ENCODE peak calls at places on chromosomes 5 and 9, in nine cellular contexts. Y is kidney epithelial cell, B is keratinocyte, W is OCI-LY7, Q is foreskin fibroblast, R is Peyer's patch, J is heart left ventricle, E is body of pancreas, F is HCT116. I is an unnamed sample.

GRCh38 chr5:38434981-38435710 is 121.3 kb downstream of the LIFR start:
- DNase-seq in F (no peak), Q (peak; percentile 49), E (no peak), R (no peak), Y (no peak), J (no peak), W (no peak), B (no peak), I (no peak)

GRCh38 chr9:124769451-124770358 is 1.4 kb downstream of the NR6A1 start:
- DNase-seq in E (peak; percentile 43), R (peak; percentile 81), Y (no peak), F (peak; percentile 85), Q (no peak), W (peak; percentile 47), J (no peak), B (no peak), I (no peak)

GRCh38 chr5:133425183-133425582 is 187.2 kb downstream of the FSTL4 start:
- DNase-seq in Q (no peak), Y (no peak), B (no peak), E (no peak), J (no peak), F (no peak), W (no peak), R (no peak), I (no peak)

GRCh38 chr5:5416733-5417132 is 5.7 kb upstream of the ICE1 start:
- DNase-seq in R (no peak), J (no peak), W (no peak), B (no peak), Y (no peak), F (no peak), Q (no peak), E (no peak), I (no peak)

GRCh38 chr9:83707518-83707767 is 315 bp downstream of the UBQLN1 start:
- DNase-seq in W (no peak), J (no peak), E (no peak), R (no peak), Y (peak; percentile 29), B (no peak), F (no peak), Q (no peak), I (peak; percentile 75)

GRCh38 chr9:81687521-81688261 is 1.7 kb downstream of the TLE1 start:
- DNase-seq in Y (no peak), J (peak; percentile 67), R (peak; percentile 82), B (no peak), E (peak; percentile 57), F (no peak), Q (no peak), W (no peak), I (no peak)

GRCh38 chr9:37066139-37066725 is 32.2 kb upstream of the PAX5 start:
- DNase-seq in R (no peak), J (no peak), W (peak; percentile 95), B (no peak), Q (no peak), F (no peak), Y (no peak), E (no peak), I (no peak)

GRCh38 chr9:74642376-74642775 is 145.2 kb downstream of the RORB start:
- DNase-seq in Q (no peak), B (no peak), R (no peak), F (no peak), W (no peak), J (no peak), E (no peak), Y (no peak), I (no peak)

GRCh38 chr5:137433539-137433938 is 65.6 kb downstream of the SPOCK1 start:
- DNase-seq in W (no peak), E (no peak), J (no peak), Q (no peak), B (no peak), R (no peak), F (no peak), Y (no peak), I (no peak)

GRCh38 chr5:67561145-67561932 is 364.7 kb upstream of the CD180 start:
- DNase-seq in Q (no peak), F (no peak), J (no peak), B (no peak), Y (no peak), E (no peak), R (no peak), W (no peak), I (no peak)

DNA sequence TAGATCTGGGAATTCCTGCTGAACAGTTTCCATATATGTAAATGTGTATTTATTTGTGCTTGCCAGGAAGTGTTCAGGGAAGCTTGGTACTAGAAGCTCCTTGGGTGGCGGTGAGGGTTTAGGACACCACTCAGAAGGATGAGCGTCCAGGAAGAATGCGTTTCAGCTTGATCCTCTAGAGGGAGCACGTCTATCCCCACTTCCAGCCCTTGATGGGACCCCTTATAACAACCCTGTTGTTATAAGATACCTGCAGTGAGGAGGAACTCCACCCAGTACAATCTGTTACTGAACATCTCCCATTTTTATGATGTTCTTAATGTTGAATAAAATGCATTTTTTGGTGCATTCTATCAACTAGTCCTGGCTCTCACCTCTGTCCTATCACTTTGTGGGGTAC is 88.9 kb downstream of the CYFIP2 start:
- DNase-seq in W (peak; percentile 31), B (no peak), E (no peak), Q (no peak), F (no peak), Y (no peak), J (no peak), R (no peak), I (no peak)
- TF ChIP-seq CTCF in W (peak; percentile 73), B (peak; percentile 48), E (no peak), Q (peak; percentile 32), F (peak; percentile 33), Y (peak; percentile 42), J (no peak), R (no peak), I (peak; percentile 71)

GRCh38 chr5:159095218-159095617 is 4.5 kb downstream of the EBF1 start:
- DNase-seq in B (no peak), E (no peak), Q (no peak), J (no peak), W (no peak), R (no peak), F (no peak), Y (no peak), I (no peak)
- H3K4me3 ChIP-seq in B (no peak overlapping the region), E (no peak overlapping the region), Q (no peak overlapping the region), J (peak overlapping the region; percentile 74), W (peak overlapping the region; percentile 58), R (no peak overlapping the region), F (no peak overlapping the region), Y (no peak overlapping the region), I (peak overlapping the region; percentile 68)

DNA sequence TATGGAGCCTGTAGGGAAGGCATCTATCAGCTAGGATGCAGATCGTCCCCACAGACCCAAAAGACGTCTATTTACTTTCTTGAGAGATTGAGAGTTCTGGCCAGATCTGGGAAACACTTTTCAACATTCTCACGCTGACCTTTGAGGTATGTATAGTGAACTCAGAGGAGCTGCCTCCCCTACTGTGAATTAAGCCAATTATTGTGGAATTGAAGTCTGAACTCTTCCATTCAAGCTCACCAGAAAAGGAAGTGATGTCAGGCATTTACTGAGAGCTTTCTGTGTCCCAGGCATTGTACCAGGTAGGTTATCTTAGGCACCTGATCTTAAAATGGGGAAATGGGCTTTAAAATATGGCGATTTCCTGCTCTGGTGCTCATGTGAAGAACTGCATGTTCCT is 136.5 kb downstream of the SV2C start:
- DNase-seq in W (peak; percentile 16), R (no peak), F (no peak), E (no peak), J (no peak), Q (no peak), B (no peak), Y (no peak), I (no peak)
- TF ChIP-seq CTCF in W (no peak), R (no peak), F (no peak), E (no peak), J (no peak), Q (no peak), B (no peak), Y (no peak), I (no peak)

GRCh38 chr9:17824927-17825659 is 246.2 kb downstream of the SH3GL2 start:
- DNase-seq in Q (no peak), E (no peak), B (no peak), F (no peak), Y (no peak), R (no peak), W (no peak), J (no peak), I (no peak)

GRCh38 chr9:17829812-17830385 is 251.0 kb downstream of the SH3GL2 start:
- DNase-seq in J (no peak), F (no peak), E (no peak), Q (no peak), W (no peak), B (no peak), R (no peak), Y (no peak), I (no peak)

GRCh38 chr9:17824191-17824926 is 245.5 kb downstream of the SH3GL2 start:
- DNase-seq in W (no peak), R (no peak), B (no peak), E (no peak), J (no peak), F (no peak), Q (no peak), Y (no peak), I (peak; percentile 9)
- H3K4me3 ChIP-seq in W (no peak overlapping the region), R (no peak overlapping the region), B (no peak overlapping the region), E (no peak overlapping the region), J (no peak overlapping the region), F (no peak overlapping the region), Q (no peak overlapping the region), Y (no peak overlapping the region), I (no peak overlapping the region)

DNA sequence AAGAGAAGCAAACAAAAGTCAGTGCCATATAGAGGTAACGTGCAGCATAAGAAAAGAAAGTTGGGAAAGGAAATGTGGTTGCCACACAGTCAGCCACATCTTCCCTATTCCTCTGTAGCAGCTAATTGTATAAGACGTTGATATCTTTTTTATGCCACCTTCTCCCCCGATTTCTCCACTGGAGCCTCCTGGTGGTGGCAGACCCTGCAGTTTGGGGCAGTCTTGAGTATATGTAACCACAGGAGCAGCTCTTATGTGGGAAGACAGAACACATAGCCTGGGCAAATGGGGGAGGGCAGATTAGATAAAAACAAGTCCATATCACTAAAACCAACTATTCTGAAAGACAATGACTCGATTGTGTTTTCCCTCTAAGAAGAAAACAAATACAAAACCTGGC is 99.7 kb downstream of the PLCXD3 start:
- DNase-seq in J (no peak), B (no peak), F (no peak), Q (no peak), Y (no peak), W (no peak), E (no peak), R (no peak), I (no peak)
- TF ChIP-seq CTCF in J (no peak), B (no peak), F (no peak), Q (no peak), Y (no peak), W (peak; percentile 30), E (no peak), R (no peak), I (no peak)

DNA sequence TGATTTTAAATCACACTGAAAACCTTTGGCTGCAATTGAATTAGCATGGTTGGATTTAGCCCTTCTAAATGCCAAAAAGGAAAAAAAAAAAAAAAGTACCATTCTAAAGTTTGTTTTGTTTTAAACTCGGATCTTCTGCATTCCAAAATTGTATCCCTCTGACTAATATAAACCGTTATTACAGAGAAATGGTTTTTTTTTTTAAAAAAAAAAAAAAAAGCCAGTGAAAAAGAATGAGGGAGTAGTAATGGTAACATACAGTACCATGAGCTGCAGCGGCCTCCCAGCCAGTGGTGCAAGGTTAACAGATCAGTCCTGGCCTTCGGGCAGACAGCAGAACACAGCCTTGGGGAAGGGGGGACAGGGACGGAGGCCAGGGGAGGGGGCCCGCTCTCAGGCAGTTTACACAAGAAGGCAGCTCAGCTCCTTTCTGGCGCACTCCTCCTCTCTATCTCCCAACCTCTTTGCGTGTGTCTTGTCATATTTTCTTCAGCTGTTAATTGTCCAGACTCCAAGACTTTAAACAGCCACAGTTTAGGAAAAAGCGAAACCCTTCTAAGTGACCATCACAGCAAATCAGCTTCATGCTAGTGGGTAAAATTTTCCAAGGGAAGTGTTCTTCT is 165.9 kb downstream of the BNC2 start:
- DNase-seq in R (peak; percentile 52), J (peak; percentile 54), Y (no peak), B (no peak), Q (peak; percentile 30), E (peak; percentile 25), F (no peak), W (no peak), I (peak; percentile 65)
- H3K4me3 ChIP-seq in R (no peak overlapping the region), J (peak overlapping the region; percentile 49), Y (peak overlapping the region; percentile 25), B (no peak overlapping the region), Q (peak overlapping the region; percentile 50), E (no peak overlapping the region), F (no peak overlapping the region), W (no peak overlapping the region), I (peak overlapping the region; percentile 46)